ENCODE peak calls at places on chromosomes 11 and 22, in seven cellular contexts. One of them, this sample, is unnamed.

GRCh38 chr11:132073787-132074186 is 703.4 kb downstream of the NTM start:
- DNase-seq in stimulated activated CD8-positive, alpha-beta memory T cell treated with anti-CD3 and anti-CD28 coated beads, Interleukin-12 subunit alpha, Interleukin-12 subunit beta, amount 100 ng/mL, for 1 hour: no peak
- DNase-seq in heart left ventricle: no peak
- DNase-seq in activated naive CD8-positive, alpha-beta T cell treated with anti-CD3 and anti-CD28 coated beads, Interleukin-2, amount 50 U/mL, for 24 hours: no peak
- DNase-seq in HT1080: no peak
- DNase-seq in NCI-H1092 treated with DMSO at 0.1 percent for 48 hours: no peak
- DNase-seq in naive thymus-derived CD4-positive, alpha-beta T cell: no peak
- DNase-seq in this sample: no peak

GRCh38 chr11:119027561-119028345 is 2.9 kb downstream of the SLC37A4 start:
- DNase-seq in heart left ventricle: no peak
- DNase-seq in activated naive CD8-positive, alpha-beta T cell treated with anti-CD3 and anti-CD28 coated beads, Interleukin-2, amount 50 U/mL, for 24 hours: no peak
- DNase-seq in naive thymus-derived CD4-positive, alpha-beta T cell: no peak
- DNase-seq in NCI-H1092 treated with DMSO at 0.1 percent for 48 hours: no peak
- DNase-seq in stimulated activated CD8-positive, alpha-beta memory T cell treated with anti-CD3 and anti-CD28 coated beads, Interleukin-12 subunit alpha, Interleukin-12 subunit beta, amount 100 ng/mL, for 1 hour: no peak
- DNase-seq in HT1080: no peak
- DNase-seq in this sample: no peak

GRCh38 chr11:112017538-112017937 is 7.7 kb upstream of the DLAT start:
- DNase-seq in activated naive CD8-positive, alpha-beta T cell treated with anti-CD3 and anti-CD28 coated beads, Interleukin-2, amount 50 U/mL, for 24 hours: no peak
- DNase-seq in stimulated activated CD8-positive, alpha-beta memory T cell treated with anti-CD3 and anti-CD28 coated beads, Interleukin-12 subunit alpha, Interleukin-12 subunit beta, amount 100 ng/mL, for 1 hour: no peak
- DNase-seq in naive thymus-derived CD4-positive, alpha-beta T cell: no peak
- DNase-seq in heart left ventricle: no peak
- DNase-seq in HT1080: no peak
- DNase-seq in NCI-H1092 treated with DMSO at 0.1 percent for 48 hours: no peak
- DNase-seq in this sample: no peak

GRCh38 chr11:57977709-57978108 is 46.0 kb upstream of the OR9Q1 start:
- DNase-seq in activated naive CD8-positive, alpha-beta T cell treated with anti-CD3 and anti-CD28 coated beads, Interleukin-2, amount 50 U/mL, for 24 hours: no peak
- DNase-seq in NCI-H1092 treated with DMSO at 0.1 percent for 48 hours: no peak
- DNase-seq in naive thymus-derived CD4-positive, alpha-beta T cell: no peak
- DNase-seq in heart left ventricle: no peak
- DNase-seq in stimulated activated CD8-positive, alpha-beta memory T cell treated with anti-CD3 and anti-CD28 coated beads, Interleukin-12 subunit alpha, Interleukin-12 subunit beta, amount 100 ng/mL, for 1 hour: no peak
- DNase-seq in HT1080: no peak
- DNase-seq in this sample: no peak

GRCh38 chr22:44371741-44372525 is 59.2 kb upstream of the SHISAL1 start:
- DNase-seq in heart left ventricle: peak
- DNase-seq in stimulated activated CD8-positive, alpha-beta memory T cell treated with anti-CD3 and anti-CD28 coated beads, Interleukin-12 subunit alpha, Interleukin-12 subunit beta, amount 100 ng/mL, for 1 hour: no peak
- DNase-seq in activated naive CD8-positive, alpha-beta T cell treated with anti-CD3 and anti-CD28 coated beads, Interleukin-2, amount 50 U/mL, for 24 hours: no peak
- DNase-seq in HT1080: no peak
- DNase-seq in naive thymus-derived CD4-positive, alpha-beta T cell: no peak
- DNase-seq in NCI-H1092 treated with DMSO at 0.1 percent for 48 hours: no peak
- DNase-seq in this sample: no peak

GRCh38 chr22:39530692-39531331 is 1.7 kb downstream of the RPS19BP1 start:
- DNase-seq in NCI-H1092 treated with DMSO at 0.1 percent for 48 hours: no peak
- DNase-seq in stimulated activated CD8-positive, alpha-beta memory T cell treated with anti-CD3 and anti-CD28 coated beads, Interleukin-12 subunit alpha, Interleukin-12 subunit beta, amount 100 ng/mL, for 1 hour: no peak
- DNase-seq in heart left ventricle: no peak
- DNase-seq in HT1080: peak
- DNase-seq in activated naive CD8-positive, alpha-beta T cell treated with anti-CD3 and anti-CD28 coated beads, Interleukin-2, amount 50 U/mL, for 24 hours: no peak
- DNase-seq in naive thymus-derived CD4-positive, alpha-beta T cell: no peak
- DNase-seq in this sample: peak

GRCh38 chr11:67433536-67434394 is 3.7 kb downstream of the PTPRCAP start:
- DNase-seq in heart left ventricle: no peak
- DNase-seq in naive thymus-derived CD4-positive, alpha-beta T cell: no peak
- DNase-seq in stimulated activated CD8-positive, alpha-beta memory T cell treated with anti-CD3 and anti-CD28 coated beads, Interleukin-12 subunit alpha, Interleukin-12 subunit beta, amount 100 ng/mL, for 1 hour: no peak
- DNase-seq in NCI-H1092 treated with DMSO at 0.1 percent for 48 hours: no peak
- DNase-seq in HT1080: no peak
- DNase-seq in activated naive CD8-positive, alpha-beta T cell treated with anti-CD3 and anti-CD28 coated beads, Interleukin-2, amount 50 U/mL, for 24 hours: no peak
- DNase-seq in this sample: no peak

GRCh38 chr22:23501244-23501643 is 78.8 kb downstream of the IGLL1 start:
- DNase-seq in HT1080: no peak
- DNase-seq in activated naive CD8-positive, alpha-beta T cell treated with anti-CD3 and anti-CD28 coated beads, Interleukin-2, amount 50 U/mL, for 24 hours: no peak
- DNase-seq in NCI-H1092 treated with DMSO at 0.1 percent for 48 hours: no peak
- DNase-seq in stimulated activated CD8-positive, alpha-beta memory T cell treated with anti-CD3 and anti-CD28 coated beads, Interleukin-12 subunit alpha, Interleukin-12 subunit beta, amount 100 ng/mL, for 1 hour: no peak
- DNase-seq in heart left ventricle: no peak
- DNase-seq in naive thymus-derived CD4-positive, alpha-beta T cell: no peak
- DNase-seq in this sample: no peak

GRCh38 chr11:77065878-77066228 is 918 bp upstream of the CAPN5 start:
- DNase-seq in HT1080: no peak
- DNase-seq in stimulated activated CD8-positive, alpha-beta memory T cell treated with anti-CD3 and anti-CD28 coated beads, Interleukin-12 subunit alpha, Interleukin-12 subunit beta, amount 100 ng/mL, for 1 hour: no peak
- DNase-seq in activated naive CD8-positive, alpha-beta T cell treated with anti-CD3 and anti-CD28 coated beads, Interleukin-2, amount 50 U/mL, for 24 hours: no peak
- DNase-seq in naive thymus-derived CD4-positive, alpha-beta T cell: peak
- DNase-seq in NCI-H1092 treated with DMSO at 0.1 percent for 48 hours: no peak
- DNase-seq in heart left ventricle: peak
- DNase-seq in this sample: no peak

This sample was measured in HT-29.